ENCODE peak calls at places on chromosomes 11 and 22, in eight cellular contexts. U is Calu3, S is D341Med, G is hypothalamus, H is T47D, M is Caki2, K is tibial artery, W is GM23248. C is an unnamed sample.

GRCh38 chr11:60100511-60100910 is 12.0 kb downstream of the MS4A2 start:
- DNase-seq in M (no peak), H (no peak), G (no peak), K (no peak), U (no peak), W (no peak), S (no peak), C (no peak)

GRCh38 chr22:20858615-20859416 is at the start of the genes PI4KA and SNAP29:
- DNase-seq in K (peak; percentile 100), M (peak; percentile 99), H (peak; percentile 95), W (peak; percentile 98), G (peak; percentile 96), S (peak; percentile 99), U (peak; percentile 98), C (peak; percentile 99)

GRCh38 chr11:12429155-12429554 is 51.8 kb downstream of the PARVA start:
- DNase-seq in G (no peak), S (no peak), W (no peak), H (no peak), K (no peak), U (no peak), M (no peak), C (no peak)

GRCh38 chr11:111514216-111515031 is at the start of gene HOATZ:
- DNase-seq in S (no peak), M (peak; percentile 19), H (peak; percentile 69), W (no peak), U (no peak), G (no peak), K (no peak), C (no peak)

GRCh38 chr22:20571078-20571503 is 63.7 kb downstream of the MED15 start:
- DNase-seq in U (no peak), G (no peak), S (no peak), M (no peak), H (no peak), W (no peak), K (no peak), C (no peak)

GRCh38 chr11:111378773-111379499 is at the start of gene POU2AF1:
- DNase-seq in M (no peak), W (peak; percentile 91), G (no peak), H (no peak), S (no peak), K (no peak), U (no peak), C (no peak)

GRCh38 chr11:23079382-23079813 is 219.1 kb upstream of the CCDC179 start:
- DNase-seq in K (no peak), G (no peak), H (no peak), S (peak; percentile 6), W (peak; percentile 41), M (no peak), U (no peak), C (no peak)

GRCh38 chr11:367956-368413 is 1.3 kb upstream of the B4GALNT4 start:
- DNase-seq in H (no peak), U (no peak), M (no peak), W (no peak), G (no peak), S (no peak), K (no peak), C (no peak)

GRCh38 chr11:20031155-20032001 is 128.9 kb downstream of the DBX1 start:
- DNase-seq in H (no peak), G (no peak), M (peak; percentile 97), W (peak; percentile 87), S (no peak), K (no peak), U (peak; percentile 7), C (no peak)

GRCh38 chr11:20058749-20059458 is 101.4 kb downstream of the DBX1 start:
- DNase-seq in W (peak; percentile 14), S (no peak), K (no peak), G (no peak), H (no peak), U (no peak), M (no peak), C (no peak)

GRCh38 chr22:33492210-33492651 is 428.0 kb downstream of the LARGE1 start:
- DNase-seq in H (no peak), K (no peak), M (no peak), U (no peak), G (no peak), W (no peak), S (no peak), C (no peak)

GRCh38 chr11:28981331-28981865 is 873.2 kb downstream of the METTL15 start:
- DNase-seq in W (no peak), G (no peak), U (no peak), M (no peak), H (no peak), K (no peak), S (no peak), C (no peak)

GRCh38 chr11:126034880-126035279 is 27.8 kb downstream of the CDON start:
- DNase-seq in W (no peak), H (no peak), S (no peak), K (no peak), M (no peak), G (no peak), U (no peak), C (no peak)

GRCh38 chr11:82988936-82989627 is 82.6 kb downstream of the RAB30 start:
- DNase-seq in W (no peak), U (no peak), H (no peak), G (peak; percentile 66), M (no peak), K (no peak), S (no peak), C (no peak)

GRCh38 chr11:72840780-72841179 is 26.6 kb downstream of the ATG16L2 start:
- DNase-seq in U (no peak), W (peak; percentile 91), H (no peak), K (no peak), M (peak; percentile 13), S (no peak), G (no peak), C (no peak)

GRCh38 chr11:66008095-66008467 is 3.7 kb upstream of the CST6 start:
- DNase-seq in K (no peak), U (no peak), S (no peak), W (no peak), G (no peak), M (no peak), H (no peak), C (no peak)

GRCh38 chr11:102615894-102616432 is 9.2 kb downstream of the MMP20 start:
- DNase-seq in K (no peak), S (no peak), M (no peak), G (no peak), H (no peak), W (no peak), U (no peak), C (no peak)

GRCh38 chr11:10514210-10514609 is 26.8 kb downstream of the RNF141 start:
- DNase-seq in S (no peak), U (no peak), W (peak; percentile 64), K (no peak), G (no peak), H (no peak), M (no peak), C (no peak)

GRCh38 chr22:23237201-23237798 is 57.0 kb downstream of the BCR start:
- DNase-seq in M (no peak), K (peak; percentile 59), W (no peak), H (no peak), G (no peak), S (peak; percentile 89), U (no peak), C (peak; percentile 66)

GRCh38 chr11:74037309-74037708 is 28.4 kb upstream of the UCP3 start:
- DNase-seq in M (peak; percentile 15), U (peak; percentile 45), G (no peak), H (no peak), K (no peak), S (no peak), W (peak; percentile 64), C (no peak)

GRCh38 chr11:69836401-69836800 is 17.2 kb upstream of the FGF3 start:
- DNase-seq in S (peak; percentile 8), U (no peak), M (no peak), H (no peak), K (no peak), G (no peak), W (no peak), C (no peak)

GRCh38 chr11:75968021-75968685 is 153.1 kb downstream of the UVRAG start:
- DNase-seq in K (no peak), G (no peak), H (no peak), W (peak; percentile 19), S (no peak), U (no peak), M (no peak), C (no peak)

GRCh38 chr11:120518356-120518755 is 6.8 kb downstream of the GRIK4 start:
- DNase-seq in K (no peak), G (no peak), H (no peak), S (no peak), M (no peak), W (no peak), U (no peak), C (no peak)